ENCODE peak calls at places on chromosome 16, in seven cellular contexts. O is testis, K is astrocyte, I is uterus, H is tibial artery, Y is ascending aorta, B is upper lobe of right lung. C is an unnamed sample.

GRCh38 chr16:68776821-68777485 is 39.9 kb downstream of the CDH1 start:
- DNase-seq in O (no peak), K (peak; percentile 81), I (no peak), H (no peak), Y (no peak), B (no peak), C (peak; percentile 25)

GRCh38 chr16:30519120-30520049 is 7.0 kb downstream of the ZNF768 start:
- DNase-seq in O (no peak), K (no peak), I (no peak), H (no peak), Y (no peak), B (no peak), C (no peak)

GRCh38 chr16:28298511-28298878 is 6.2 kb downstream of the SBK1 start:
- DNase-seq in O (no peak), K (no peak), I (no peak), H (no peak), Y (no peak), B (no peak), C (no peak)

GRCh38 chr16:82252582-82252981 is 82.6 kb upstream of the MPHOSPH6 start:
- DNase-seq in O (no peak), K (no peak), I (no peak), H (no peak), Y (no peak), B (no peak), C (no peak)

GRCh38 chr16:21260870-21261791 is 17.0 kb downstream of the CRYM start:
- DNase-seq in O (peak; percentile 37), K (peak; percentile 65), I (peak; percentile 46), H (no peak), Y (peak; percentile 65), B (no peak), C (peak; percentile 84)

GRCh38 chr16:23064642-23065041 is 84.6 kb downstream of the USP31 start:
- DNase-seq in O (no peak), K (no peak), I (no peak), H (no peak), Y (no peak), B (no peak), C (no peak)

GRCh38 chr16:74862743-74863244 is 88.2 kb upstream of the FA2H start:
- DNase-seq in O (no peak), K (peak; percentile 16), I (no peak), H (no peak), Y (no peak), B (no peak), C (peak; percentile 75)

GRCh38 chr16:85028638-85029412 is 1.2 kb downstream of the KIAA0513 start:
- DNase-seq in O (peak; percentile 49), K (peak; percentile 71), I (peak; percentile 63), H (peak; percentile 64), Y (peak; percentile 82), B (no peak), C (peak; percentile 93)

GRCh38 chr16:59991171-59991570 is 1257.1 kb upstream of the GOT2 start:
- DNase-seq in O (no peak), K (no peak), I (no peak), H (no peak), Y (no peak), B (no peak), C (no peak)

GRCh38 chr16:14409563-14409962 is 220.5 kb downstream of the PARN start:
- DNase-seq in O (no peak), K (peak; percentile 93), I (peak; percentile 25), H (peak; percentile 84), Y (peak; percentile 77), B (no peak), C (peak; percentile 96)

GRCh38 chr16:82229800-82230619 is 60.0 kb upstream of the MPHOSPH6 start:
- DNase-seq in O (peak; percentile 83), K (peak; percentile 32), I (peak; percentile 72), H (no peak), Y (no peak), B (peak; percentile 81), C (peak; percentile 84)

GRCh38 chr16:3479654-3480216 is 15.6 kb downstream of the C16orf90 start:
- DNase-seq in O (no peak), K (no peak), I (no peak), H (no peak), Y (no peak), B (no peak), C (no peak)

GRCh38 chr16:57373117-57373947 is 1.0 kb downstream of the CX3CL1 start:
- DNase-seq in O (no peak), K (no peak), I (no peak), H (no peak), Y (no peak), B (no peak), C (no peak)
- H3K4me3 ChIP-seq in O (peak overlapping the region; percentile 72), K (no peak overlapping the region), I (peak overlapping the region; percentile 38), H (peak overlapping the region; percentile 65), Y (peak overlapping the region; percentile 76), B (peak overlapping the region; percentile 47), C (no peak overlapping the region)

GRCh38 chr16:25030420-25031131 is 15.4 kb upstream of the ARHGAP17 start:
- DNase-seq in O (no peak), K (no peak), I (no peak), H (no peak), Y (no peak), B (no peak), C (no peak)
- H3K4me3 ChIP-seq in O (peak overlapping the region; percentile 82), K (no peak overlapping the region), I (no peak overlapping the region), H (peak overlapping the region; percentile 82), Y (peak overlapping the region; percentile 79), B (no peak overlapping the region), C (no peak overlapping the region)

DNA sequence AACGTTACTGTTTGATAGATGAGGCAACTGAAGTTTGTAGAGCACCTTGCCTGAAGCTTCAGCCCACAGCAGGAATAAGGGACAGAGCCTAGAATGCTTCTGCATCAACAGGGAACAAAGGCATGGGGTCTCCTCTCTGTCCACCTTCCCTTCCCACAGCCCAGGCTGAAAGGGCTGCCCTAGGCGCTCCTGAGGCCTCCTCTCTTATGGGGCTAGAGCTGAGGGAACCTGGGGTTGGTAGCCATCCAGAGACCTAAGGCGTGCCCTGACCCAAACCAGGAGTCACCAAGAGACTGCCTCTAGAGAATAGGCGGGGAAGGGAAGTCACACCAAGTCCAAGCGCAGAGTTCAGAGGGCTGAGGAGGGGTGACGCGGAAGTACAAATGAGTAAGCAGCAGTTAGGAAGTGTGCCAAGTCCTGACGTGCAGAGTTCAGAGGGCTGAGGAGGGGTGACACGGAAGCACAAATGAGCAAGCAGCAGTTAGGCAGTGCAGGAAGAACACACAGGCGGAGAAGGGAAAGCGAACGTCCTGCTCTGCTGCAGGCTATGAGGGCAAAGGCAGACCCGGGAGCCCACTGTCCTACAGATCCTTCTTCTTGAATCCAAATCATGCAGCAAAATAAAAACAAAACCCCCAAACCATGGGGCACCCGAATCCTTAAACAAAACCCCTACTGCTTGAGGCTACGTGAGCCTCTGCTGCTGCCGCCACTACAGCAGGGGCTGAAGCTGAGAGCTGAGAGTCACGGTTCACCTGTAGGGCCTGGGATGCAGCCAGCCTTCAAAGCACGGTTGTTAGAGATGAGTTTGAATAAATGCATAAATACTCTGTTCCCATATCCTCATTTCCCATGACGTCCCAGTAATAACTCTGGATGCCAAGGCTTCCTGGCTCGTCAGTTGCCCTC is 2.7 kb upstream of the SPG7 start:
- DNase-seq in O (peak; percentile 86), K (peak; percentile 57), I (peak; percentile 89), H (peak; percentile 90), Y (peak; percentile 93), B (peak; percentile 89), C (peak; percentile 85)
- H3K4me3 ChIP-seq in O (no peak overlapping the region), K (no peak overlapping the region), I (no peak overlapping the region), H (no peak overlapping the region), Y (peak overlapping the region; percentile 9), B (peak overlapping the region; percentile 31), C (no peak overlapping the region)

DNA sequence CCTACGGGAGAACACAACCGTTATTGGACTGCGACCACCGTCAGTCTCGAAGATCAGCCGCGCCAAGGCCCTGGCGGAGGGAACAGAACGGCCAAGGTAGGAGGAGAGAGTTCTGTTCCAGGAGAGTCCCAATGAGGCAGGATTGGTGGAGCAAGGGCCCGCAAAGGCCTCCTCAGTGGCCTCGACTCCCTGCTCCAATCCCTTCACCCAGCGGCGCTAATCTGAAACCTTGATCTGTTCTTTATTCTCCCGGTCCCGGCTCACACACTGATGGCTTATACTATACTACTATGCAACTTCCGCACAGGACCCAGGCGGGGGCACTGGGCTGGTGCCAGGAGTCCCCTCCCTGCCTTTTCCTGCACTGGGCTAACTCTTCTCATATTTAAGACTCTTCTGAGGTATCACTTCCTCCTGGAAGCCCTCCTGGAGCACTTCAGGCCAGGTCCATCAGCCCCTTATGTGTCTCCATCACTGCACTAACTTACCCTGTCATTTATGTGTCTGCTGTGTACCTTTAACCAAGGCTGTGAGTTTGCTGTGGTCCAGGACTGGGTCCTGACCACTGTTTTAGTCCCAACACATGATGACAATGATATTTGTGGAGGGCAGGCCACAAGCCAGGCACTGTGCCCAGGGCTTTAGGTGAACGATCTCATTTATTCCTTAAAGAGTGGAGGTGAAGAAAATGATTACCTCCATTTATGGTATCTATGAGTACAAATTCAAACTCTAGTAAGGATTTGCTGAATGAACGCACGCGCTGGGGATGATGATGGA is 6.9 kb downstream of the CCDC102A start:
- DNase-seq in O (no peak), K (no peak), I (peak; percentile 19), H (peak; percentile 14), Y (no peak), B (peak; percentile 57), C (no peak)
- H3K4me3 ChIP-seq in O (peak overlapping the region; percentile 31), K (no peak overlapping the region), I (no peak overlapping the region), H (no peak overlapping the region), Y (no peak overlapping the region), B (no peak overlapping the region), C (no peak overlapping the region)

DNA sequence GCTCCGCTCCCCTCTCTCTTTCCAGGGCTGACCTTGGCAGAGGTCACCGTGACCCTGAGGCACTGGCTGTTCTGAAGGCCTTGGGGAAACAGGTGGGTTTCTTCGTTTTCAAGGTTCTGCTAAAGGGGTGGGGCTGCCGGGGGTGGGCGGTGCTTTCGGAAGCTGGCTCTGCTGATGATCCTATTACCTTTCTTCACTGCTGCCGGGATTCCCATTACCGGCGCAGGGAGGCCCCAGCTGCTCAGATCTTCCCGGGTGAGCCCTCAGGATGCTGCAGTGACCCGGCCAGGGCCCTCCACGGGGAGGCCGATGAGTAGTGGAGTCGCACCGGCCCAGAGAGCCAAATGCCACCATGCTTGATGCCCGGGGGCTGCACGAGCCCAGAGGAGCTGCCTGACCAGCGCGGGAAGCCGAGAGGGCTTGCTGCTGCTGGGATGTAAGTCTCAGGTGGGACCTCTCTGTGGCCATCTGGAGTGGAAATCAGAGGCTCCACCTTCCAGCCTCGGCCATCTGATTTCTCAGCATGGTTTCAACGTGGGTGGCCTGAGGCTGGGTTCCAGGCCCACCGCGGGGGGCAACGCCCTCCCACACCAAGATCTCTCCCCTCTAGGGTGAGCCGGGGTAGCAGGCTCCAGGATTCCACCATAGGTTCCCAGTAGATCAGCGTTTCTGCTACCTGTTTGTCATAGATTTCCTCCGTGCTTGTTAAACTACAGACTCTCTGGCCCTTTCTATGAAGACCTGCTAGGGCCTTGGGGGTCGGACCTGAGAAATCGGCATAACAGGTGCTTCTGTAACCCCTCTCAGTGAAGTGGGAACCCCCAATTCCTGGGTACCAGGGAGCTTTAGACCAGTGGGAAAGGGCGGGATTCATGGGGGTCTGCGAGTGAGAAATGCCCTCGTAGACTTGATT is 21.6 kb upstream of the ADCY7 start:
- DNase-seq in O (no peak), K (no peak), I (no peak), H (no peak), Y (no peak), B (no peak), C (peak; percentile 54)
- H3K4me3 ChIP-seq in O (no peak overlapping the region), K (peak overlapping the region; percentile 56), I (peak overlapping the region; percentile 46), H (peak overlapping the region; percentile 76), Y (peak overlapping the region; percentile 77), B (peak overlapping the region; percentile 56), C (peak overlapping the region; percentile 48)

C was measured in epithelial cell of esophagus.